ENCODE peak calls at places on chromosomes 5 and 9, in seven cellular contexts. I is ovary; A is CD8-positive, alpha-beta memory T cell; L is DND-41; M is CD4-positive, alpha-beta T cell; B is fibroblast of lung; D is naive thymus-derived CD4-positive, alpha-beta T cell. W is an unnamed sample.
A peak's percentile ranks its signal among the peaks of the same experiment; 100 is the strongest.

GRCh38 chr5:154298060-154298459 is 107.5 kb downstream of the GALNT10 start:
- DNase-seq in D (no peak), A (no peak), L (no peak), M (no peak), I (no peak), B (no peak), W (no peak)

GRCh38 chr5:34655354-34655991 is 655 bp upstream of the RAI14 start:
- DNase-seq in M (no peak), A (no peak), I (peak; percentile 45), L (no peak), B (peak; percentile 91), D (no peak), W (no peak)

GRCh38 chr5:138722518-138722917 is 30.7 kb upstream of the CTNNA1 start:
- DNase-seq in B (no peak), A (no peak), L (peak; percentile 9), M (no peak), I (no peak), D (no peak), W (no peak)

GRCh38 chr9:89312154-89312616 is 1.2 kb downstream of the CKS2 start:
- DNase-seq in M (no peak), I (no peak), A (no peak), L (peak; percentile 23), D (no peak), B (no peak), W (no peak)

GRCh38 chr5:154092356-154092755 is 53.6 kb downstream of the MFAP3 start:
- DNase-seq in B (peak; percentile 60), A (no peak), L (no peak), M (no peak), D (no peak), I (no peak), W (no peak)

GRCh38 chr9:103999375-104000062 is 94.6 kb upstream of the SMC2 start:
- DNase-seq in B (no peak), A (no peak), I (no peak), L (no peak), M (no peak), D (no peak), W (no peak)

GRCh38 chr9:35566417-35566816 is 38.6 kb upstream of the TESK1 start:
- DNase-seq in A (no peak), D (no peak), M (no peak), B (peak; percentile 55), I (no peak), L (no peak), W (no peak)

GRCh38 chr9:94906181-94906580 is 179.7 kb downstream of the AOPEP start:
- DNase-seq in L (no peak), B (no peak), A (no peak), M (no peak), I (no peak), D (no peak), W (no peak)

GRCh38 chr5:110512266-110512665 is 214.2 kb downstream of the TMEM232 start:
- DNase-seq in D (no peak), A (no peak), B (peak; percentile 61), L (no peak), I (no peak), M (no peak), W (no peak)

GRCh38 chr9:113499153-113499875 is 35.8 kb downstream of the RGS3 start:
- DNase-seq in I (no peak), M (no peak), B (no peak), L (no peak), D (no peak), A (no peak), W (no peak)

GRCh38 chr5:33370135-33370472 is 70.7 kb upstream of the TARS1 start:
- DNase-seq in A (no peak), L (no peak), D (no peak), B (peak; percentile 98), I (no peak), M (no peak), W (no peak)

GRCh38 chr9:31272456-31273295 is 1111.8 kb upstream of the ACO1 start:
- DNase-seq in M (no peak), A (no peak), I (no peak), L (no peak), B (no peak), D (no peak), W (no peak)

GRCh38 chr5:124980174-124980941 is 233.9 kb upstream of the ZNF608 start:
- DNase-seq in L (no peak), I (no peak), D (no peak), B (peak; percentile 6), M (no peak), A (no peak), W (no peak)

GRCh38 chr9:3525836-3526165 is at the start of gene RFX3:
- DNase-seq in D (peak; percentile 93), L (peak; percentile 88), I (peak; percentile 90), M (peak; percentile 92), A (peak; percentile 86), B (peak; percentile 98), W (peak; percentile 92)

GRCh38 chr5:58077387-58077786 is 382.5 kb downstream of the PLK2 start:
- DNase-seq in A (no peak), I (peak; percentile 11), L (no peak), M (no peak), D (no peak), B (no peak), W (no peak)

GRCh38 chr5:84306617-84307016 is 78.1 kb downstream of the EDIL3 start:
- DNase-seq in M (no peak), A (no peak), D (no peak), L (no peak), I (no peak), B (peak; percentile 85), W (no peak)

GRCh38 chr5:94693043-94693822 is 74.8 kb downstream of the SLF1 start:
- DNase-seq in L (no peak), I (no peak), D (no peak), M (no peak), A (no peak), B (peak; percentile 94), W (no peak)

GRCh38 chr9:109253637-109254284 is 67.1 kb downstream of the EPB41L4B start:
- DNase-seq in I (no peak), L (no peak), D (no peak), B (peak; percentile 91), A (no peak), M (no peak), W (no peak)

GRCh38 chr5:163917741-163918140 is 412.3 kb downstream of the MAT2B start:
- DNase-seq in A (no peak), B (peak; percentile 28), L (no peak), D (no peak), I (no peak), M (no peak), W (no peak)

GRCh38 chr9:111467778-111468367 is 16.3 kb downstream of the ECPAS start:
- DNase-seq in D (no peak), A (no peak), M (no peak), B (no peak), I (no peak), L (no peak), W (no peak)

GRCh38 chr9:111458139-111459009 is 25.8 kb downstream of the ECPAS start:
- DNase-seq in I (no peak), A (no peak), D (no peak), M (no peak), B (no peak), L (no peak), W (no peak)

GRCh38 chr9:111463036-111463435 is 21.1 kb downstream of the ECPAS start:
- DNase-seq in M (no peak), L (no peak), I (no peak), B (no peak), A (no peak), D (no peak), W (no peak)
- H3K9me3 ChIP-seq in M (peaks cover 6% of the 10 kb centered on the region), L (peaks cover 4% of the 10 kb centered on the region), I (no peaks in the 10 kb centered on the region), B (no peaks in the 10 kb centered on the region), A (peaks cover 4% of the 10 kb centered on the region), D (no peaks in the 10 kb centered on the region), W (no peaks in the 10 kb centered on the region)

DNA sequence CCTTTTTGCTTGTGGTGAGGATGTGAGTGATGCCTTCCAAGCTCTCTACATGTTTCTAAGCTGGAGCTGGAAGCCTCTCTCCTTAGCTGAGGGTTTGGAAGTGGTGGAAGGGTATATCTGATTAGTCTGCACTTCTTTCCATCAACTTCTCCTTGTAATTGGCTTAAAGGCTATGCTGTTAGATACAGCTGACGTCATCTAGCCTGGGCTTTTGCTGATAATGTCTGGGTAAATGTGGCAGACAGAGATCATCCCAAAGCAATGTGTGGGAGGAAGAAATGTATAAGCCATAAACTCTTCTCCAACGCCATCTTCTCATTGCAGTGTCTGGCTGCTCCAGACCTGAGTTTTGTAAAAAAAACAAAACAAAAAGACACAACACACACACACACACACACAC is 29.3 kb downstream of the ZNF354C start:
- DNase-seq in L (no peak), I (no peak), M (no peak), B (no peak), A (no peak), D (no peak), W (no peak)
- H3K9me3 ChIP-seq in L (peaks cover 1% of the 10 kb centered on the region), I (peaks cover under 1% of the 10 kb centered on the region), M (peaks cover 94% of the 10 kb centered on the region), B (no peaks in the 10 kb centered on the region), A (peaks cover 40% of the 10 kb centered on the region), D (peaks cover 28% of the 10 kb centered on the region), W (peaks cover 7% of the 10 kb centered on the region)

DNA sequence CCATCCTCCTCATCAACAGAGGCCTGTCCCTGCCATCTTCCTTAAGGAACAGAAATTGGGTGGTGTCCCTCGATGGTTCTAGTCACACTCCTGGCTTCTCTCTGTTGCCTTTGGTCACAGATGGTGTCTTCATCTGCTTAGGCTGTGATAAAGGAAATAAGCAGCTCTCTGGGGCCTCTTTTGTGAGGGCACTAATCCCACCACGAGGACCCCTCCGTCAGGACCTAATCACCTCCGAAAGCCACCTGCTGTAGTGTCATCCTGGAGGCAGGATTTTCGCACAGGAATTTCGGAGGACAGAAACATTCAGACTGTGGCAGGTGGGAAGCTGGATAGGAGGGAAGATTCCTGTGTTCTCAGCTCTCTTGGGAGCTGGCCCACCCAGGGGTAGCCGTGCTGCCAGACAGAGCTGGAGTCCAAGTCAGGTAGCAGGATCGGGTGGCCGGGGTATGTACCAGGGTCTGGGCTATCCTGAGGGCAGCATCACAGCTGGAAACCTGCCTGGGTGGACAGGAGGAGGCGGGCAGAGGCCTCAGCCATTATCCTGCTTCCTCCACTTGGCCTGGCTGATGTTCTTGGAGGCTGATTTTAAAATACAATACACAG is 59.5 kb downstream of the ANKRD33B start:
- DNase-seq in D (no peak), B (no peak), A (no peak), I (no peak), L (no peak), M (no peak), W (no peak)
- H3K9me3 ChIP-seq in D (no peaks in the 10 kb centered on the region), B (no peaks in the 10 kb centered on the region), A (no peaks in the 10 kb centered on the region), I (no peaks in the 10 kb centered on the region), L (no peaks in the 10 kb centered on the region), M (peaks cover 5% of the 10 kb centered on the region), W (no peaks in the 10 kb centered on the region)

GRCh38 chr5:180217797-180218196 is 8.8 kb upstream of the RASGEF1C start:
- DNase-seq in A (no peak), B (no peak), D (no peak), I (no peak), M (no peak), L (no peak), W (no peak)
- H3K9me3 ChIP-seq in A (peaks cover 9% of the 10 kb centered on the region), B (peaks cover 3% of the 10 kb centered on the region), D (no peaks in the 10 kb centered on the region), I (no peaks in the 10 kb centered on the region), M (peaks cover 59% of the 10 kb centered on the region), L (no peaks in the 10 kb centered on the region), W (peaks cover 13% of the 10 kb centered on the region)